ENCODE peak calls at places on chromosomes 12 and 14, in ten cellular contexts. C, I, Z, V, R, U, Y, A, S and L are unnamed samples.

GRCh38 chr12:1108276-1108675 is 117.3 kb downstream of the ERC1 start:
- DNase-seq in A (no peak), U (no peak), C (no peak), S (no peak), Z (peak), R (no peak), V (no peak), I (no peak), Y (no peak), L (no peak)

GRCh38 chr12:83040339-83040738 is 353.6 kb downstream of the TMTC2 start:
- DNase-seq in R (no peak), C (no peak), S (no peak), A (no peak), V (no peak), U (no peak), I (no peak), Z (no peak), Y (no peak), L (no peak)

GRCh38 chr12:95613021-95613420 is 61.7 kb upstream of the USP44 start:
- DNase-seq in C (no peak), V (no peak), Y (no peak), R (no peak), I (no peak), U (no peak), S (no peak), Z (no peak), A (no peak), L (no peak)

GRCh38 chr14:91154851-91155625 is 41.2 kb downstream of the DGLUCY start:
- DNase-seq in Z (no peak), U (peak), A (peak), V (no peak), I (no peak), R (peak), C (peak), Y (peak), S (peak), L (peak)

GRCh38 chr12:67410246-67410645 is 141.1 kb downstream of the CAND1 start:
- DNase-seq in Z (no peak), U (no peak), I (no peak), V (no peak), Y (no peak), S (no peak), R (no peak), A (no peak), C (no peak), L (no peak)

GRCh38 chr14:72665259-72665658 is 228.6 kb downstream of the DPF3 start:
- DNase-seq in C (peak), V (no peak), R (peak), S (peak), I (no peak), U (peak), Y (no peak), A (no peak), Z (no peak), L (no peak)

GRCh38 chr12:28027947-28028724 is 55.6 kb upstream of the PTHLH start:
- DNase-seq in C (no peak), Z (no peak), S (peak), Y (no peak), R (peak), I (no peak), U (no peak), V (no peak), A (no peak), L (no peak)

GRCh38 chr12:53929527-53929926 is 9.1 kb upstream of the HOXC13 start:
- DNase-seq in I (no peak), R (no peak), V (no peak), Y (no peak), S (no peak), A (no peak), Z (no peak), U (no peak), C (no peak), L (no peak)

GRCh38 chr14:39268393-39268792 is 34.7 kb downstream of the MIA2 start:
- DNase-seq in V (no peak), Y (no peak), A (peak), S (peak), R (peak), C (no peak), I (no peak), Z (peak), U (no peak), L (no peak)

GRCh38 chr14:80587096-80587724 is 354.3 kb downstream of the CEP128 start:
- DNase-seq in V (no peak), A (peak), Y (no peak), S (peak), C (peak), U (no peak), I (no peak), Z (peak), R (peak), L (peak)

GRCh38 chr12:48602192-48602989 is 32.5 kb upstream of the LALBA start:
- DNase-seq in A (peak), U (no peak), I (no peak), C (no peak), Y (no peak), R (peak), Z (no peak), V (no peak), S (no peak), L (no peak)

GRCh38 chr12:27469161-27469560 is 22.6 kb downstream of the SMCO2 start:
- DNase-seq in R (no peak), V (no peak), S (no peak), C (no peak), I (no peak), Y (no peak), U (no peak), Z (no peak), A (no peak), L (no peak)

GRCh38 chr14:77376380-77376770 is 519 bp downstream of the TMED8 start:
- DNase-seq in Y (peak), I (peak), U (peak), C (peak), S (no peak), Z (peak), A (no peak), V (peak), R (no peak), L (peak)

GRCh38 chr12:95117178-95117599 is 43.8 kb upstream of the NR2C1 start:
- DNase-seq in R (peak), S (peak), V (peak), C (peak), Y (peak), U (peak), I (peak), A (peak), Z (peak), L (peak)

GRCh38 chr12:76219806-76220205 is 128.4 kb downstream of the BBS10 start:
- DNase-seq in A (no peak), Z (no peak), V (no peak), Y (no peak), I (no peak), U (no peak), S (no peak), C (no peak), R (peak), L (no peak)

GRCh38 chr12:121773011-121773777 is 20.3 kb downstream of the RHOF start:
- DNase-seq in S (peak), I (peak), C (no peak), R (peak), Y (peak), Z (peak), U (peak), V (peak), A (peak), L (peak)

GRCh38 chr14:102774391-102775153 is 2.7 kb upstream of the TRAF3 start:
- DNase-seq in I (peak), R (peak), U (peak), Z (peak), S (peak), V (peak), A (peak), C (peak), Y (no peak), L (peak)

GRCh38 chr14:104746951-104747481 is 5.9 kb upstream of the SIVA1 start:
- DNase-seq in R (no peak), S (no peak), A (peak), V (no peak), C (no peak), Z (no peak), Y (no peak), I (no peak), U (no peak), L (peak)

GRCh38 chr14:94307410-94307992 is 14.4 kb upstream of the SERPINA10 start:
- DNase-seq in V (no peak), S (no peak), Y (no peak), R (no peak), C (no peak), I (no peak), U (no peak), A (no peak), Z (peak), L (no peak)

GRCh38 chr12:79657136-79657535 is 33.6 kb downstream of the PAWR start:
- DNase-seq in R (no peak), U (no peak), A (no peak), Z (no peak), V (no peak), C (no peak), I (no peak), Y (no peak), S (no peak), L (no peak)

GRCh38 chr14:50027797-50028196 is 88.6 kb downstream of the VCPKMT start:
- DNase-seq in S (no peak), I (no peak), A (no peak), C (no peak), Y (no peak), V (no peak), Z (no peak), R (no peak), U (no peak), L (no peak)

GRCh38 chr14:54730156-54730961 is 163.4 kb downstream of the SAMD4A start:
- DNase-seq in Z (peak), V (no peak), C (peak), S (peak), Y (no peak), U (no peak), A (no peak), I (no peak), R (peak), L (no peak)

GRCh38 chr14:30002859-30003258 is 75.2 kb upstream of the PRKD1 start:
- DNase-seq in V (no peak), S (no peak), I (no peak), Y (no peak), R (no peak), C (no peak), Z (no peak), U (no peak), A (no peak), L (no peak)

GRCh38 chr12:117622741-117623140 is 261.3 kb upstream of the NOS1 start:
- DNase-seq in Y (no peak), R (peak), U (no peak), A (no peak), Z (no peak), S (no peak), I (no peak), C (no peak), V (no peak), L (no peak)

GRCh38 chr14:100302616-100303015 is 3.6 kb downstream of the SLC25A29 start:
- DNase-seq in U (no peak), I (no peak), V (no peak), S (no peak), Y (no peak), Z (no peak), C (no peak), A (no peak), R (peak), L (no peak)